ENCODE peak calls at places on chromosomes 7 and 10, in eight cellular contexts. One of them, this sample, is unnamed.

GRCh38 chr10:122127943-122128342 is 139.0 kb downstream of the TACC2 start:
- DNase-seq in HCT116: no peak
- DNase-seq in GM12878: no peak
- DNase-seq in A549: no peak
- DNase-seq in SK-N-SH: no peak
- DNase-seq in K562: no peak
- DNase-seq in GM23338: no peak
- DNase-seq in HL-60: no peak
- DNase-seq in this sample: no peak

GRCh38 chr10:29784175-29784773 is 149.5 kb upstream of the SVIL start:
- DNase-seq in HCT116: peak
- DNase-seq in GM12878: no peak
- DNase-seq in A549: peak
- DNase-seq in SK-N-SH: no peak
- DNase-seq in K562: no peak
- DNase-seq in GM23338: peak
- DNase-seq in HL-60: no peak
- DNase-seq in this sample: peak

GRCh38 chr10:71232089-71232998 is 20.0 kb downstream of the UNC5B start:
- DNase-seq in HCT116: no peak
- DNase-seq in GM12878: no peak
- DNase-seq in A549: no peak
- DNase-seq in SK-N-SH: peak
- DNase-seq in K562: no peak
- DNase-seq in GM23338: no peak
- DNase-seq in HL-60: peak
- DNase-seq in this sample: no peak

GRCh38 chr10:75071164-75071489 is 40.3 kb upstream of the SAMD8 start:
- DNase-seq in HCT116: no peak
- DNase-seq in GM12878: no peak
- DNase-seq in A549: no peak
- DNase-seq in SK-N-SH: peak
- DNase-seq in K562: no peak
- DNase-seq in GM23338: no peak
- DNase-seq in HL-60: no peak
- DNase-seq in this sample: no peak

GRCh38 chr7:111029574-111030357 is 61.2 kb upstream of the LRRN3 start:
- DNase-seq in HCT116: no peak
- DNase-seq in GM12878: peak
- DNase-seq in A549: no peak
- DNase-seq in SK-N-SH: no peak
- DNase-seq in K562: no peak
- DNase-seq in GM23338: no peak
- DNase-seq in HL-60: peak
- DNase-seq in this sample: no peak

GRCh38 chr10:24351883-24352778 is 143.2 kb downstream of the KIAA1217 start:
- DNase-seq in HCT116: no peak
- DNase-seq in GM12878: no peak
- DNase-seq in A549: no peak
- DNase-seq in SK-N-SH: no peak
- DNase-seq in K562: no peak
- DNase-seq in GM23338: no peak
- DNase-seq in HL-60: no peak
- DNase-seq in this sample: no peak

GRCh38 chr7:101111261-101111660 is 15.6 kb upstream of the SERPINE1 start:
- DNase-seq in HCT116: no peak
- DNase-seq in GM12878: no peak
- DNase-seq in A549: no peak
- DNase-seq in SK-N-SH: no peak
- DNase-seq in K562: no peak
- DNase-seq in GM23338: no peak
- DNase-seq in HL-60: no peak
- DNase-seq in this sample: no peak

GRCh38 chr10:24958701-24959392 is 6.4 kb upstream of the PRTFDC1 start:
- DNase-seq in HCT116: no peak
- DNase-seq in GM12878: no peak
- DNase-seq in A549: no peak
- DNase-seq in SK-N-SH: no peak
- DNase-seq in K562: peak
- DNase-seq in GM23338: no peak
- DNase-seq in HL-60: no peak
- DNase-seq in this sample: no peak

GRCh38 chr10:124286621-124287020 is 132.1 kb downstream of the OAT start:
- DNase-seq in HCT116: no peak
- DNase-seq in GM12878: no peak
- DNase-seq in A549: no peak
- DNase-seq in SK-N-SH: no peak
- DNase-seq in K562: no peak
- DNase-seq in GM23338: no peak
- DNase-seq in HL-60: no peak
- DNase-seq in this sample: no peak

GRCh38 chr7:143381427-143382125 is 431 bp downstream of the ZYX start:
- DNase-seq in HCT116: no peak
- DNase-seq in GM12878: no peak
- DNase-seq in A549: no peak
- DNase-seq in SK-N-SH: peak
- DNase-seq in K562: no peak
- DNase-seq in GM23338: no peak
- DNase-seq in HL-60: no peak
- DNase-seq in this sample: no peak

GRCh38 chr10:74361678-74362077 is 210.7 kb downstream of the ADK start:
- DNase-seq in HCT116: no peak
- DNase-seq in GM12878: no peak
- DNase-seq in A549: no peak
- DNase-seq in SK-N-SH: no peak
- DNase-seq in K562: no peak
- DNase-seq in GM23338: no peak
- DNase-seq in HL-60: no peak
- DNase-seq in this sample: no peak

GRCh38 chr7:79414910-79415309 is 38.6 kb downstream of the MAGI2 start:
- DNase-seq in HCT116: no peak
- DNase-seq in GM12878: no peak
- DNase-seq in A549: no peak
- DNase-seq in SK-N-SH: no peak
- DNase-seq in K562: no peak
- DNase-seq in GM23338: no peak
- DNase-seq in HL-60: no peak
- DNase-seq in this sample: no peak

GRCh38 chr10:86872757-86873156 is 84.7 kb downstream of the MMRN2 start:
- DNase-seq in HCT116: no peak
- DNase-seq in GM12878: no peak
- DNase-seq in A549: no peak
- DNase-seq in SK-N-SH: no peak
- DNase-seq in K562: no peak
- DNase-seq in GM23338: peak
- DNase-seq in HL-60: peak
- DNase-seq in this sample: no peak

GRCh38 chr7:100372256-100372655 is 1.0 kb upstream of the PILRA start:
- DNase-seq in HCT116: no peak
- DNase-seq in GM12878: no peak
- DNase-seq in A549: no peak
- DNase-seq in SK-N-SH: no peak
- DNase-seq in K562: no peak
- DNase-seq in GM23338: no peak
- DNase-seq in HL-60: peak
- DNase-seq in this sample: no peak

GRCh38 chr7:75937958-75938786 is 23.2 kb downstream of the POR start:
- DNase-seq in HCT116: peak
- DNase-seq in GM12878: no peak
- DNase-seq in A549: peak
- DNase-seq in SK-N-SH: peak
- DNase-seq in K562: peak
- DNase-seq in GM23338: no peak
- DNase-seq in HL-60: no peak
- DNase-seq in this sample: no peak

GRCh38 chr10:112950714-112951348 is 784 bp downstream of the TCF7L2 start:
- DNase-seq in HCT116: no peak
- DNase-seq in GM12878: no peak
- DNase-seq in A549: no peak
- DNase-seq in SK-N-SH: peak
- DNase-seq in K562: peak
- DNase-seq in GM23338: peak
- DNase-seq in HL-60: peak
- DNase-seq in this sample: no peak

GRCh38 chr10:75532253-75532924 is 101.0 kb downstream of the LRMDA start:
- DNase-seq in HCT116: no peak
- DNase-seq in GM12878: no peak
- DNase-seq in A549: peak
- DNase-seq in SK-N-SH: no peak
- DNase-seq in K562: no peak
- DNase-seq in GM23338: no peak
- DNase-seq in HL-60: no peak
- DNase-seq in this sample: no peak

GRCh38 chr7:151006590-151007300 is 15.9 kb downstream of the NOS3 start:
- DNase-seq in HCT116: no peak
- DNase-seq in GM12878: no peak
- DNase-seq in A549: no peak
- DNase-seq in SK-N-SH: no peak
- DNase-seq in K562: no peak
- DNase-seq in GM23338: no peak
- DNase-seq in HL-60: no peak
- DNase-seq in this sample: no peak

GRCh38 chr10:62688971-62689700 is 115.4 kb upstream of the ADO start:
- DNase-seq in HCT116: no peak
- DNase-seq in GM12878: no peak
- DNase-seq in A549: no peak
- DNase-seq in SK-N-SH: no peak
- DNase-seq in K562: no peak
- DNase-seq in GM23338: no peak
- DNase-seq in HL-60: no peak
- DNase-seq in this sample: no peak

GRCh38 chr7:22969010-22969431 is 44.9 kb downstream of the HYCC1 start:
- DNase-seq in HCT116: no peak
- DNase-seq in GM12878: no peak
- DNase-seq in A549: no peak
- DNase-seq in SK-N-SH: no peak
- DNase-seq in K562: no peak
- DNase-seq in GM23338: no peak
- DNase-seq in HL-60: no peak
- DNase-seq in this sample: no peak

GRCh38 chr7:98831641-98832221 is 38.1 kb downstream of the TMEM130 start:
- DNase-seq in HCT116: no peak
- DNase-seq in GM12878: no peak
- DNase-seq in A549: no peak
- DNase-seq in SK-N-SH: peak
- DNase-seq in K562: peak
- DNase-seq in GM23338: peak
- DNase-seq in HL-60: peak
- DNase-seq in this sample: no peak

GRCh38 chr7:30465342-30466170 is 13.0 kb downstream of the NOD1 start:
- DNase-seq in HCT116: no peak
- DNase-seq in GM12878: no peak
- DNase-seq in A549: no peak
- DNase-seq in SK-N-SH: no peak
- DNase-seq in K562: no peak
- DNase-seq in GM23338: no peak
- DNase-seq in HL-60: peak
- DNase-seq in this sample: no peak

GRCh38 chr7:41292457-41292856 is 410.4 kb downstream of the INHBA start:
- DNase-seq in HCT116: no peak
- DNase-seq in GM12878: no peak
- DNase-seq in A549: no peak
- DNase-seq in SK-N-SH: no peak
- DNase-seq in K562: no peak
- DNase-seq in GM23338: no peak
- DNase-seq in HL-60: no peak
- DNase-seq in this sample: peak
- TF ChIP-seq REST in HCT116: no peak
- TF ChIP-seq REST in GM12878: no peak
- TF ChIP-seq REST in A549: no peak
- TF ChIP-seq REST in SK-N-SH: no peak
- TF ChIP-seq REST in K562: no peak
- TF ChIP-seq REST in GM23338: no peak
- TF ChIP-seq REST in HL-60: no peak
- TF ChIP-seq REST in this sample: no peak

GRCh38 chr7:17166824-17167379 is 131.6 kb upstream of the AHR start:
- DNase-seq in HCT116: no peak
- DNase-seq in GM12878: no peak
- DNase-seq in A549: no peak
- DNase-seq in SK-N-SH: no peak
- DNase-seq in K562: no peak
- DNase-seq in GM23338: no peak
- DNase-seq in HL-60: no peak
- DNase-seq in this sample: no peak
- TF ChIP-seq REST in HCT116: no peak
- TF ChIP-seq REST in GM12878: no peak
- TF ChIP-seq REST in A549: no peak
- TF ChIP-seq REST in SK-N-SH: no peak
- TF ChIP-seq REST in K562: no peak
- TF ChIP-seq REST in GM23338: no peak
- TF ChIP-seq REST in HL-60: no peak
- TF ChIP-seq REST in this sample: no peak

GRCh38 chr10:106565546-106565945 is 599.0 kb downstream of the SORCS1 start:
- DNase-seq in HCT116: no peak
- DNase-seq in GM12878: no peak
- DNase-seq in A549: no peak
- DNase-seq in SK-N-SH: no peak
- DNase-seq in K562: no peak
- DNase-seq in GM23338: no peak
- DNase-seq in HL-60: no peak
- DNase-seq in this sample: no peak
- TF ChIP-seq REST in HCT116: no peak
- TF ChIP-seq REST in GM12878: no peak
- TF ChIP-seq REST in A549: no peak
- TF ChIP-seq REST in SK-N-SH: no peak
- TF ChIP-seq REST in K562: no peak
- TF ChIP-seq REST in GM23338: no peak
- TF ChIP-seq REST in HL-60: no peak
- TF ChIP-seq REST in this sample: no peak

GRCh38 chr7:4667776-4668509 is 14.2 kb upstream of the FOXK1 start:
- DNase-seq in HCT116: no peak
- DNase-seq in GM12878: no peak
- DNase-seq in A549: no peak
- DNase-seq in SK-N-SH: no peak
- DNase-seq in K562: no peak
- DNase-seq in GM23338: peak
- DNase-seq in HL-60: no peak
- DNase-seq in this sample: no peak
- TF ChIP-seq REST in HCT116: no peak
- TF ChIP-seq REST in GM12878: no peak
- TF ChIP-seq REST in A549: no peak
- TF ChIP-seq REST in SK-N-SH: no peak
- TF ChIP-seq REST in K562: no peak
- TF ChIP-seq REST in GM23338: no peak
- TF ChIP-seq REST in HL-60: no peak
- TF ChIP-seq REST in this sample: no peak